ENCODE peak calls at places on chromosome 7, in seven cellular contexts. I is colonic mucosa, P is HCT116, L is astrocyte of the spinal cord, B is brain microvascular endothelial cell, V is Calu3, K is dorsolateral prefrontal cortex. E is an unnamed sample.

GRCh38 chr7:3201937-3202715 is 98.9 kb upstream of the SDK1 start:
- DNase-seq in P (no peak), V (no peak), B (no peak), K (no peak), L (no peak), I (no peak), E (no peak)

GRCh38 chr7:5036446-5036845 is 9.2 kb upstream of the RBAK start:
- DNase-seq in L (no peak), K (no peak), P (no peak), B (no peak), V (no peak), I (no peak), E (no peak)

GRCh38 chr7:38858281-38858884 is 50.6 kb downstream of the VPS41 start:
- DNase-seq in B (peak), K (no peak), L (peak), V (peak), I (no peak), P (no peak), E (no peak)

GRCh38 chr7:27442446-27442845 is 199.8 kb downstream of the EVX1 start:
- DNase-seq in P (peak), L (peak), V (no peak), B (peak), I (no peak), K (no peak), E (no peak)

GRCh38 chr7:32905175-32905662 is 13.7 kb upstream of the KBTBD2 start:
- DNase-seq in I (peak), L (peak), K (peak), B (peak), P (peak), V (peak), E (no peak)

GRCh38 chr7:107767391-107767790 is 23.4 kb downstream of the CBLL1 start:
- DNase-seq in B (no peak), P (no peak), L (no peak), I (no peak), K (no peak), V (no peak), E (no peak)

GRCh38 chr7:36207451-36208291 is 54.6 kb downstream of the EEPD1 start:
- DNase-seq in P (no peak), B (peak), I (no peak), L (peak), K (peak), V (peak), E (no peak)

GRCh38 chr7:53596230-53596629 is 560.8 kb downstream of the POM121L12 start:
- DNase-seq in I (no peak), L (peak), V (no peak), K (no peak), P (no peak), B (no peak), E (no peak)

GRCh38 chr7:64874114-64874513 is 29.0 kb upstream of the ZNF273 start:
- DNase-seq in V (no peak), K (no peak), L (no peak), P (no peak), I (no peak), B (no peak), E (no peak)

GRCh38 chr7:68417659-68418058 is 1180.6 kb upstream of the AUTS2 start:
- DNase-seq in K (no peak), L (no peak), I (no peak), B (no peak), V (no peak), P (no peak), E (no peak)

GRCh38 chr7:97842006-97842405 is 30.2 kb downstream of the ASNS start:
- DNase-seq in P (no peak), K (no peak), B (no peak), L (no peak), V (no peak), I (no peak), E (no peak)

GRCh38 chr7:97846945-97847344 is 25.3 kb downstream of the ASNS start:
- DNase-seq in L (no peak), B (no peak), V (no peak), K (no peak), P (no peak), I (no peak), E (no peak)

GRCh38 chr7:97844036-97844435 is 28.2 kb downstream of the ASNS start:
- DNase-seq in K (no peak), V (no peak), I (no peak), B (no peak), P (peak), L (no peak), E (no peak)

GRCh38 chr7:97845622-97846203 is 26.5 kb downstream of the ASNS start:
- DNase-seq in V (peak), B (peak), K (no peak), L (peak), I (no peak), P (peak), E (no peak)

DNA sequence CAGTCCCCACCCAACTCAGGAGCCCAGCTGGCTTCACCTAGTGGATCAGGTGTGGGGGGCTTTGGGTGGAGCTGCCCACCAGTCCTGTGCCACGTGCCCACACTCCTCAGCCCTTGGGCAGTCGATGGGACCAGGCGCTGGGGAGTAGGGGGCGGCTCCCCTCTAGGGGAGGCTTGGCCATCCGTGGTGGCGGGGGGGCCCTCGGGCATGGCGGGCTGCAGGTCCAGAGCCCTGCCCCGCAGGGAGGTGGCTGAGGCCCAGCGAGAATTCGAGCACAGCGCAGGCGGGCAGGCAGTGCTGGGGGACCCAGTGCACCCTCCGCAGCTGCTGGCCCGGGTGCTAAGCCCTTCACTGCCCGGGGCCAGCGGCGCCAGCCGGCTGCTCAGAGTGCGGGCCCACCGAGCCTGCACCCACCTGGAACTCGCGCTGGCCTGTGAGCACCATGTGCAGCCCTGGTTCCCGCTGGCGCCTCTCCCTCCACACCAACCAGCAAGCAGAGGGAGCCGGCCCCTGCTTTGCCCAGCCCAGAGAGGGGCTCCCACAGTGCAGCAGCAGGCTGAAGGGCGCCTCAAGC is 29.3 kb downstream of the ASNS start:
- DNase-seq in K (no peak), I (no peak), V (no peak), P (no peak), B (no peak), L (no peak), E (no peak)
- TF ChIP-seq CTCF in K (no peak), I (no peak), V (no peak), P (no peak), B (no peak), L (no peak), E (no peak)

GRCh38 chr7:7164590-7164989 is 17.8 kb upstream of the C1GALT1 start:
- DNase-seq in L (no peak), P (no peak), K (no peak), I (peak), V (no peak), B (no peak), E (no peak)

GRCh38 chr7:7156663-7157062 is 25.7 kb upstream of the C1GALT1 start:
- DNase-seq in L (no peak), I (no peak), P (no peak), B (no peak), V (no peak), K (no peak), E (no peak)

GRCh38 chr7:7157177-7157886 is 25.0 kb upstream of the C1GALT1 start:
- DNase-seq in B (peak), K (no peak), P (no peak), V (peak), I (no peak), L (peak), E (no peak)

GRCh38 chr7:7157887-7158271 is 24.5 kb upstream of the C1GALT1 start:
- DNase-seq in P (no peak), B (peak), I (no peak), L (peak), V (no peak), K (no peak), E (no peak)

GRCh38 chr7:7159063-7159645 is 23.2 kb upstream of the C1GALT1 start:
- DNase-seq in K (no peak), P (no peak), L (no peak), B (no peak), I (no peak), V (no peak), E (no peak)
- TF ChIP-seq CTCF in K (no peak), P (no peak), L (no peak), B (no peak), I (no peak), V (no peak), E (no peak)

GRCh38 chr7:51430480-51431086 is 114.0 kb upstream of the COBL start:
- DNase-seq in V (peak), B (peak), I (peak), P (peak), K (peak), L (peak), E (no peak)
- TF ChIP-seq CTCF in V (peak), B (peak), I (peak), P (peak), K (peak), L (peak), E (peak)

GRCh38 chr7:44491229-44491628 is 771 bp upstream of the NUDCD3 start:
- DNase-seq in V (no peak), B (no peak), L (no peak), I (no peak), K (no peak), P (no peak), E (no peak)

GRCh38 chr7:44486693-44487092 is 3.8 kb downstream of the NUDCD3 start:
- DNase-seq in K (no peak), I (peak), P (no peak), L (no peak), B (no peak), V (peak), E (no peak)

GRCh38 chr7:44488955-44489354 is 1.5 kb downstream of the NUDCD3 start:
- DNase-seq in I (no peak), P (no peak), B (no peak), L (no peak), K (no peak), V (no peak), E (no peak)

GRCh38 chr7:44489955-44490350 is 505 bp downstream of the NUDCD3 start:
- DNase-seq in B (peak), V (peak), P (no peak), L (peak), I (peak), K (no peak), E (no peak)

DNA sequence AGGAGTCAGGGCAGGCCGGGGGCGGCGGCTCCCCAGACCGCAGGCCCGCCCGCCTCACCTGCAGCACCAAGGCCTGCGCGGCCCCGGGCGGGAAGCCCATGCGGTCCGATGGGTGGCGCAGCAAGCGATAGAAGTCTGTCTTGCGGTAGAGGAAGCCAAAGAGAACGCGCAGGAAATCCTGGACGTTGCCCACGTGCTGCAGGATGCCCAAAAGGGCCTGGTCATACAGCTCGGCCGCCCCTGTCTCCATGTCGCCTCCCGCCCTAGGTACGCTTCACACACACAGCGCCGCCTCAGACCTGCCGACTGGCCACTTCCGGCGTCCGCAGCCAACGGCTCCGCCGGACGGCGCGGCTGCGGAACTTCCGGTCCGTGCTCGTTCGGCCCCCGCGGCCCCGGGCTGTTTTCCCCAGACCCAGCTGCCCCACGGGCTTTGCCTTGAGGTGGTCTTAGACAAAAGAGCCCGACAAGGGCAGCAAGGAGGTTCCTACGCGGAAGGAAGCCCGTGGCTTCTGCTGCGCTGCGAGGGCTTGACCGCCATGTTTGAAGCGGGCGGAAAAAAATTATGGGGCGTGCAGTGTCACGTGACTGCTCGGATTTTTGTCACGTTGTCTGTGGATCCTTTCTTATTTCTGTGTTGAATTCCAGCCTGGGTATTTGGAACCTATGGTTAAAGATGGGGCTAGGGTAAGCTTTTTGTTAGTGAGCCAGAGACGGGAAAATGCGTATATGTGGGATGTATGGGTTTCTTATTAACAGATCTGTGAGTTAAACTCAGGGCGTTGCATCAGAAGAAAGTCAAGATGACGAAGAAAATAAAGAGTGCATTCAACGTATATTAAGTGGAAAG is at the start of gene NUDCD3:
- DNase-seq in P (peak), B (peak), L (peak), I (peak), K (peak), V (peak), E (no peak)
- TF ChIP-seq CTCF in P (no peak), B (peak), L (no peak), I (no peak), K (no peak), V (no peak), E (peak)

GRCh38 chr7:151459726-151460473 is 20.0 kb upstream of the CRYGN start:
- DNase-seq in I (peak), K (peak), L (peak), P (peak), V (peak), B (peak), E (no peak)
- TF ChIP-seq CTCF in I (no peak), K (peak), L (peak), P (peak), V (no peak), B (peak), E (peak)

GRCh38 chr7:121202125-121202524 is 126.7 kb upstream of the WNT16 start:
- DNase-seq in K (no peak), L (no peak), I (no peak), B (no peak), V (no peak), P (no peak), E (no peak)
- TF ChIP-seq CTCF in K (no peak), L (no peak), I (no peak), B (no peak), V (no peak), P (no peak), E (no peak)

DNA sequence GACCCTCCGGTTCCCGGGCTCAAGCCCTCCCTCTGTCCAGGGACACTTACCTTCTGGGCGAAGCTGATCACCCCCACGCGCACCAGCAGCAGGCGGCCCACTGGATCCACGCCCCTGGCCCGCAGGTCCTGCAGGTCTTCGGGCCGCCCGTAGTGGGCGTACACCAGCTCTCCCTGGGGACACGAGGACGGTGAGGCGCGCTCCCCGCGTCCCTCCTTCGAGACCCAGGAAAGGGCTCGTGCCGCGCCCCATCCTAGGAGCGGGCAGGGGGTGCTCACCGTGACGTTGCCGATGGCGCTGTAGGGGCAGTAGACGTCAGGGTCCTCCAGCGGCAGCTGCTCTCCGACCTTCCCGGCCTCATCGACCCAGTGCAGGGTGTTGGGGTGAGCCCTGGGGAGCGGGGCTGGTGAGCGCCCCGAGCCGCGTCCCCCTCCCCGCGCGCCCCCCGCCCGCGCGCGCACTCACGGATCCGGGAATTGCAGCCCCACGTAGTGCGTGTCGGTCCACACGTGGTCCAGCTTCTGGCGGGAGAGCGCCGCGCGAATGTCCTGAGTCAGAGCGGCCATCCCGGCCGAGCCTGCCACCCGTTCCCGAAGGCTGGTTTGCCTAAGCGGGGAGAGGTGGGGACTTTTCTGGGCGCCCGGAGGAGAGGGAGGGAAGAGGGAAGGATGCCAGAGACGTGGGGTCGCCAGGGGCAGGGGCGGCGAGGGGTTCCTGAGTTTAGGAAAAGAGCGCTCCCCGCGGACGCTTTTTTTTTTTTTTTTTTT is 8.2 kb downstream of the TFR2 start:
- DNase-seq in L (peak), K (peak), P (no peak), B (no peak), V (peak), I (peak), E (no peak)
- TF ChIP-seq CTCF in L (peak), K (peak), P (no peak), B (peak), V (peak), I (peak), E (peak)

DNA sequence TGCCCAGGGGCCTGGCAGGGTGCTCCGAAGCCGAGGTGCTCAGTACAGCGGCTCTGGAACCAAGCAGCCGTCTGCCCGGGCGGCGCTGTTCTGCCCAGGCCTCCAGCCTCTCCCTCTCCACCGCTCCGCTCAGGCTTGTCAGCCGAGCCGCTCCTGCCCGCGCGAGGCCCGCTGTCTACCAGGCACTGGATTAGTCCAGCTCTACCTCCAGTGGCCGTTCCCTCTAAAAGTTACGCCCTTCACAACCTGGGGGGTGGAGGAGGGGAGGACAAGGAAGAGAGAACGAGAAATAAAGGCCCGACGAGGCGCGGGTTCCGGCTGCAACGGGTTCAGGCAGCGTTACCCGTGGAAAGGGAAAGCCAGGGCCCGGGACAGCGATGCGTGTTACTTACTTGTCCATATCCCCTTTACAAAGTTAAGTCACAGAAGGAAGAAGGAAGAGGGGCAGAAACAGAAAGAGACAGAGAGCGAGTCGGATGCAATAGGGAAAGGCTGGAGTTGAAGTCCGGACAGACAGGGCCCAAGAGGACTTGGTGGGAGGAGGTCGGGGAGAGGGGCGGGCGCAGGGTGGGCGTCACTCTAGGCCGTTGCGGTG is 2.9 kb downstream of the SP8 start:
- DNase-seq in P (no peak), L (no peak), V (peak), I (peak), K (no peak), B (no peak), E (no peak)
- TF ChIP-seq CTCF in P (no peak), L (no peak), V (peak), I (no peak), K (no peak), B (peak), E (peak)

DNA sequence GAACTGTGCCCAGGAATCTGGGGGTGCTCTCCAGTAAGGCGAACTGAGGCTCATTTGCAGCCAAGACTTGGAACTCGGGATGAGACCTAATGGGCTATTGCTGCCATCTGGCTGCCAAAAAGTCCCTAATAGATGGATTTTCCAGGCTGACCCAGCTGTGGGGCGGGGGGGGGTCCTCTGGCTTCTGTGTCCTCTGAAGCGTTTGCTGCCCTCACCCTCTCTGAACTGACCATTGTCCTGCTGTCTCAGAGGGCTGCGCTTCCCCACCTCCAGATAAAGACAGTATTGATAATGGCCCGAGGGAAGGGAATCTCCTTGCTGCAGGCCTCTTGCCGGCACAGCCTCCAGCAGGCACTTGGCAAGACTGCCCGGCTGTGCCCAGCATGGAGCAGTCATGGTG is 46.6 kb downstream of the CLEC2L start:
- DNase-seq in L (no peak), V (no peak), B (no peak), P (no peak), K (peak), I (no peak), E (no peak)
- TF ChIP-seq CTCF in L (peak), V (no peak), B (peak), P (no peak), K (peak), I (no peak), E (peak)

DNA sequence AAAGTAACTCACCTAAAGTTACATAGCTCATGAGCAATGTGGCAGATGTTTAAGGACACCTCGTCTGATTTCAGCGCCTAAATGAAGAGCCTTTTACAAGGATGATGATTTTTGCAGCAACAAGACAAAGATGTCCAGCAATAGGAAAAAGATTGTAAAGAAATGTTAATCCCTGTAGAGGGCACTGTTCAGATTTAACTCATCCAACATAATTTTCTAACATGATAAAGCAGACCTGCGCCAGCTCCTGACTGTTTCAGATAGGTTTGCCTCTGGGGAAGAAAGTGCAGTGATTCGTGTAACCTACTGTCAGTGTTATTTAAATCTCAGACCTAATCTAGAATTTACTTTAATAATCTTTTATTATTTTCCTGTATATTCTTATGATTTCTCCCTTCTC is 595.2 kb downstream of the AUTS2 start:
- DNase-seq in B (no peak), V (no peak), L (peak), P (no peak), K (no peak), I (no peak), E (no peak)
- TF ChIP-seq CTCF in B (peak), V (no peak), L (peak), P (no peak), K (no peak), I (peak), E (peak)